ENCODE peak calls at places on chromosomes 11 and 22, in eight cellular contexts. L is HEK293T, Y is fibroblast of the conjunctiva, J is neuronal stem cell, Z is astrocyte of the spinal cord, B is NCI-H2081 treated with DMSO at 0.1 percent for 48 hours, P is heart left ventricle, U is adipocyte. S is an unnamed sample.

GRCh38 chr22:17970205-17970708 is 54.1 kb downstream of the MICAL3 start:
- DNase-seq in L (no peak), Y (no peak), J (no peak), Z (peak), B (no peak), P (no peak), U (peak), S (no peak)

GRCh38 chr22:40024201-40025061 is 29.7 kb downstream of the FAM83F start:
- DNase-seq in L (peak), Y (peak), J (peak), Z (peak), B (no peak), P (peak), U (peak), S (peak)

GRCh38 chr11:65488273-65489058 is 10.4 kb upstream of the MALAT1 start:
- DNase-seq in L (no peak), Y (no peak), J (no peak), Z (peak), B (no peak), P (peak), U (peak), S (no peak)

GRCh38 chr11:117143390-117143789 is 697 bp upstream of the PAFAH1B2 start:
- DNase-seq in L (peak), Y (no peak), J (peak), Z (peak), B (no peak), P (peak), U (peak), S (no peak)

GRCh38 chr11:255176-255575 is 18.4 kb downstream of the PSMD13 start:
- DNase-seq in L (no peak), Y (no peak), J (no peak), Z (no peak), B (no peak), P (no peak), U (peak), S (no peak)

GRCh38 chr22:35480143-35480542 is 60.5 kb upstream of the RASD2 start:
- DNase-seq in L (no peak), Y (no peak), J (no peak), Z (peak), B (no peak), P (peak), U (no peak), S (no peak)

GRCh38 chr11:5624489-5625278 is at the start of gene TRIM34:
- DNase-seq in L (peak), Y (peak), J (peak), Z (peak), B (no peak), P (peak), U (peak), S (peak)

GRCh38 chr22:19571207-19571795 is 47.1 kb upstream of the CLDN5 start:
- DNase-seq in L (no peak), Y (no peak), J (no peak), Z (no peak), B (no peak), P (no peak), U (no peak), S (no peak)

S was measured in T-helper 22 cell.